ENCODE peak calls at places on chromosomes 16 and 17, in ten cellular contexts. One of them, this sample, is unnamed.

GRCh38 chr17:43907425-43907981 is at the start of gene MPP2:
- DNase-seq in astrocyte: peak; percentile 62
- DNase-seq in mucosa of descending colon: peak; percentile 57
- DNase-seq in left ventricle myocardium inferior: peak; percentile 72
- DNase-seq in sigmoid colon: peak; percentile 92
- DNase-seq in neural crest cell: peak; percentile 77
- DNase-seq in hippocampal formation: peak; percentile 74
- DNase-seq in NCI-H2227 treated with DMSO at 0.1 percent for 48 hours: peak; percentile 66
- DNase-seq in M059J: peak; percentile 28
- DNase-seq in upper lobe of right lung: peak; percentile 75
- DNase-seq in this sample: peak; percentile 48

GRCh38 chr16:75861981-75862380 is 135.7 kb upstream of the CPHXL start:
- DNase-seq in hippocampal formation: no peak
- DNase-seq in left ventricle myocardium inferior: no peak
- DNase-seq in astrocyte: no peak
- DNase-seq in sigmoid colon: no peak
- DNase-seq in M059J: no peak
- DNase-seq in upper lobe of right lung: no peak
- DNase-seq in neural crest cell: no peak
- DNase-seq in NCI-H2227 treated with DMSO at 0.1 percent for 48 hours: peak; percentile 48
- DNase-seq in mucosa of descending colon: no peak
- DNase-seq in this sample: no peak

GRCh38 chr16:85969159-85969558 is 70.2 kb downstream of the IRF8 start:
- DNase-seq in upper lobe of right lung: no peak
- DNase-seq in mucosa of descending colon: no peak
- DNase-seq in astrocyte: peak; percentile 77
- DNase-seq in M059J: peak; percentile 77
- DNase-seq in NCI-H2227 treated with DMSO at 0.1 percent for 48 hours: no peak
- DNase-seq in sigmoid colon: no peak
- DNase-seq in left ventricle myocardium inferior: no peak
- DNase-seq in neural crest cell: no peak
- DNase-seq in hippocampal formation: no peak
- DNase-seq in this sample: no peak

GRCh38 chr17:7237761-7238417 is 1.4 kb downstream of the PHF23 start:
- DNase-seq in astrocyte: no peak
- DNase-seq in neural crest cell: peak; percentile 60
- DNase-seq in mucosa of descending colon: peak; percentile 92
- DNase-seq in sigmoid colon: peak; percentile 93
- DNase-seq in M059J: peak; percentile 68
- DNase-seq in left ventricle myocardium inferior: peak; percentile 84
- DNase-seq in NCI-H2227 treated with DMSO at 0.1 percent for 48 hours: peak; percentile 20
- DNase-seq in hippocampal formation: no peak
- DNase-seq in upper lobe of right lung: peak; percentile 94
- DNase-seq in this sample: peak; percentile 82

GRCh38 chr17:75722076-75722475 is 817 bp downstream of the ITGB4 start:
- DNase-seq in hippocampal formation: no peak
- DNase-seq in mucosa of descending colon: peak; percentile 74
- DNase-seq in sigmoid colon: no peak
- DNase-seq in upper lobe of right lung: no peak
- DNase-seq in neural crest cell: no peak
- DNase-seq in M059J: no peak
- DNase-seq in astrocyte: no peak
- DNase-seq in left ventricle myocardium inferior: no peak
- DNase-seq in NCI-H2227 treated with DMSO at 0.1 percent for 48 hours: no peak
- DNase-seq in this sample: no peak

GRCh38 chr17:12438813-12439586 is 226.7 kb upstream of the MYOCD start:
- DNase-seq in NCI-H2227 treated with DMSO at 0.1 percent for 48 hours: no peak
- DNase-seq in sigmoid colon: no peak
- DNase-seq in neural crest cell: no peak
- DNase-seq in mucosa of descending colon: no peak
- DNase-seq in hippocampal formation: no peak
- DNase-seq in upper lobe of right lung: no peak
- DNase-seq in M059J: no peak
- DNase-seq in astrocyte: no peak
- DNase-seq in left ventricle myocardium inferior: no peak
- DNase-seq in this sample: no peak

GRCh38 chr16:86965331-86965730 is 351.9 kb downstream of the C16orf95 start:
- DNase-seq in astrocyte: no peak
- DNase-seq in left ventricle myocardium inferior: no peak
- DNase-seq in upper lobe of right lung: no peak
- DNase-seq in neural crest cell: no peak
- DNase-seq in NCI-H2227 treated with DMSO at 0.1 percent for 48 hours: no peak
- DNase-seq in mucosa of descending colon: no peak
- DNase-seq in M059J: no peak
- DNase-seq in sigmoid colon: no peak
- DNase-seq in hippocampal formation: no peak
- DNase-seq in this sample: no peak

GRCh38 chr17:39950871-39951348 is 11.9 kb upstream of the GSDMA start:
- DNase-seq in left ventricle myocardium inferior: peak; percentile 44
- DNase-seq in mucosa of descending colon: no peak
- DNase-seq in upper lobe of right lung: no peak
- DNase-seq in neural crest cell: no peak
- DNase-seq in astrocyte: no peak
- DNase-seq in sigmoid colon: no peak
- DNase-seq in hippocampal formation: no peak
- DNase-seq in NCI-H2227 treated with DMSO at 0.1 percent for 48 hours: no peak
- DNase-seq in M059J: no peak
- DNase-seq in this sample: no peak

GRCh38 chr16:11621920-11622651 is 35.4 kb upstream of the LITAF start:
- DNase-seq in astrocyte: no peak
- DNase-seq in upper lobe of right lung: peak; percentile 74
- DNase-seq in mucosa of descending colon: no peak
- DNase-seq in NCI-H2227 treated with DMSO at 0.1 percent for 48 hours: no peak
- DNase-seq in M059J: no peak
- DNase-seq in neural crest cell: no peak
- DNase-seq in sigmoid colon: no peak
- DNase-seq in hippocampal formation: no peak
- DNase-seq in left ventricle myocardium inferior: no peak
- DNase-seq in this sample: peak; percentile 46

GRCh38 chr16:52451971-52452421 is 94.9 kb downstream of the TOX3 start:
- DNase-seq in upper lobe of right lung: no peak
- DNase-seq in M059J: no peak
- DNase-seq in neural crest cell: no peak
- DNase-seq in astrocyte: no peak
- DNase-seq in mucosa of descending colon: peak; percentile 72
- DNase-seq in sigmoid colon: no peak
- DNase-seq in left ventricle myocardium inferior: no peak
- DNase-seq in NCI-H2227 treated with DMSO at 0.1 percent for 48 hours: no peak
- DNase-seq in hippocampal formation: no peak
- DNase-seq in this sample: no peak

GRCh38 chr17:1058423-1059130 is 61.6 kb downstream of the TIMM22 start:
- DNase-seq in astrocyte: no peak
- DNase-seq in mucosa of descending colon: peak; percentile 65
- DNase-seq in M059J: peak; percentile 44
- DNase-seq in neural crest cell: peak; percentile 41
- DNase-seq in sigmoid colon: no peak
- DNase-seq in upper lobe of right lung: peak; percentile 88
- DNase-seq in hippocampal formation: no peak
- DNase-seq in NCI-H2227 treated with DMSO at 0.1 percent for 48 hours: no peak
- DNase-seq in left ventricle myocardium inferior: peak; percentile 55
- DNase-seq in this sample: peak; percentile 42

GRCh38 chr16:3485097-3485470 is 10.2 kb downstream of the C16orf90 start:
- DNase-seq in sigmoid colon: no peak
- DNase-seq in upper lobe of right lung: no peak
- DNase-seq in neural crest cell: no peak
- DNase-seq in mucosa of descending colon: no peak
- DNase-seq in astrocyte: no peak
- DNase-seq in NCI-H2227 treated with DMSO at 0.1 percent for 48 hours: no peak
- DNase-seq in hippocampal formation: no peak
- DNase-seq in left ventricle myocardium inferior: no peak
- DNase-seq in M059J: no peak
- DNase-seq in this sample: no peak

GRCh38 chr17:48873212-48873611 is 19.4 kb upstream of the ATP5MC1 start:
- DNase-seq in left ventricle myocardium inferior: peak; percentile 47
- DNase-seq in sigmoid colon: no peak
- DNase-seq in neural crest cell: no peak
- DNase-seq in upper lobe of right lung: no peak
- DNase-seq in astrocyte: no peak
- DNase-seq in NCI-H2227 treated with DMSO at 0.1 percent for 48 hours: no peak
- DNase-seq in M059J: no peak
- DNase-seq in mucosa of descending colon: peak; percentile 79
- DNase-seq in hippocampal formation: no peak
- DNase-seq in this sample: no peak

GRCh38 chr17:1398900-1399299 is 1.1 kb downstream of the YWHAE start:
- DNase-seq in neural crest cell: peak; percentile 12
- DNase-seq in upper lobe of right lung: no peak
- DNase-seq in NCI-H2227 treated with DMSO at 0.1 percent for 48 hours: no peak
- DNase-seq in left ventricle myocardium inferior: no peak
- DNase-seq in sigmoid colon: no peak
- DNase-seq in astrocyte: no peak
- DNase-seq in M059J: peak; percentile 39
- DNase-seq in mucosa of descending colon: peak; percentile 36
- DNase-seq in hippocampal formation: no peak
- DNase-seq in this sample: no peak

GRCh38 chr17:36527851-36528250 is 6.8 kb downstream of the MYO19 start:
- DNase-seq in hippocampal formation: no peak
- DNase-seq in astrocyte: no peak
- DNase-seq in NCI-H2227 treated with DMSO at 0.1 percent for 48 hours: no peak
- DNase-seq in mucosa of descending colon: no peak
- DNase-seq in M059J: no peak
- DNase-seq in upper lobe of right lung: peak; percentile 32
- DNase-seq in sigmoid colon: no peak
- DNase-seq in left ventricle myocardium inferior: no peak
- DNase-seq in neural crest cell: no peak
- DNase-seq in this sample: no peak

GRCh38 chr17:7884581-7885356 is 3.8 kb upstream of the CHD3 start:
- DNase-seq in astrocyte: no peak
- DNase-seq in neural crest cell: no peak
- DNase-seq in sigmoid colon: no peak
- DNase-seq in NCI-H2227 treated with DMSO at 0.1 percent for 48 hours: no peak
- DNase-seq in hippocampal formation: no peak
- DNase-seq in mucosa of descending colon: peak; percentile 35
- DNase-seq in left ventricle myocardium inferior: no peak
- DNase-seq in M059J: no peak
- DNase-seq in upper lobe of right lung: peak; percentile 77
- DNase-seq in this sample: peak; percentile 25

GRCh38 chr17:76585649-76586593 is at the start of gene ST6GALNAC2:
- DNase-seq in M059J: peak; percentile 75
- DNase-seq in left ventricle myocardium inferior: peak; percentile 69
- DNase-seq in mucosa of descending colon: peak; percentile 76
- DNase-seq in hippocampal formation: no peak
- DNase-seq in astrocyte: no peak
- DNase-seq in upper lobe of right lung: peak; percentile 95
- DNase-seq in neural crest cell: peak; percentile 35
- DNase-seq in NCI-H2227 treated with DMSO at 0.1 percent for 48 hours: no peak
- DNase-seq in sigmoid colon: peak; percentile 79
- DNase-seq in this sample: peak; percentile 34